ENCODE peak calls at places on chromosome 20, in four cellular contexts. K is tibial nerve, H is cardiac muscle cell, U is heart left ventricle. R is an unnamed sample.

GRCh38 chr20:41375846-41376245 is 9.2 kb upstream of the EMILIN3 start:
- DNase-seq in K (no peak), H (no peak), U (no peak), R (no peak)

GRCh38 chr20:47334022-47334551 is 22.4 kb downstream of the ZMYND8 start:
- DNase-seq in K (no peak), H (no peak), U (no peak), R (no peak)

GRCh38 chr20:33370296-33370695 is 31.0 kb downstream of the CDK5RAP1 start:
- DNase-seq in K (no peak), H (no peak), U (no peak), R (no peak)

GRCh38 chr20:63895886-63896135 is 885 bp downstream of the DNAJC5 start:
- DNase-seq in K (no peak), H (no peak), U (no peak), R (no peak)

GRCh38 chr20:37202267-37202943 is 23.1 kb upstream of the MROH8 start:
- DNase-seq in K (no peak), H (peak), U (no peak), R (no peak)

GRCh38 chr20:51687071-51687470 is 81.1 kb downstream of the ATP9A start:
- DNase-seq in K (no peak), H (no peak), U (no peak), R (peak)

GRCh38 chr20:20741067-20742045 is 28.9 kb upstream of the RALGAPA2 start:
- DNase-seq in K (no peak), H (no peak), U (no peak), R (no peak)

GRCh38 chr20:50302463-50303041 is 111.9 kb downstream of the CEBPB start:
- DNase-seq in K (no peak), H (peak), U (no peak), R (no peak)

GRCh38 chr20:7285918-7286556 is 518.6 kb downstream of the BMP2 start:
- DNase-seq in K (peak), H (peak), U (peak), R (no peak)

GRCh38 chr20:41454250-41454649 is 87.6 kb upstream of the EMILIN3 start:
- DNase-seq in K (no peak), H (no peak), U (no peak), R (no peak)

GRCh38 chr20:50113420-50114224 is 672 bp upstream of the UBE2V1 start:
- DNase-seq in K (no peak), H (no peak), U (no peak), R (no peak)

GRCh38 chr20:37741560-37741959 is 47.7 kb downstream of the CTNNBL1 start:
- DNase-seq in K (no peak), H (no peak), U (no peak), R (no peak)

GRCh38 chr20:32337937-32338661 is 20.0 kb upstream of the ASXL1 start:
- DNase-seq in K (no peak), H (no peak), U (no peak), R (no peak)

GRCh38 chr20:19783966-19784401 is 25.9 kb downstream of the RIN2 start:
- DNase-seq in K (no peak), H (no peak), U (peak), R (no peak)

GRCh38 chr20:45953672-45954071 is 18.3 kb downstream of the ZNF335 start:
- DNase-seq in K (no peak), H (no peak), U (no peak), R (peak)

GRCh38 chr20:36773123-36773547 is 428 bp downstream of the DSN1 start:
- DNase-seq in K (no peak), H (no peak), U (no peak), R (no peak)

GRCh38 chr20:57048027-57048869 is 218.2 kb downstream of the BMP7 start:
- DNase-seq in K (no peak), H (peak), U (no peak), R (peak)

GRCh38 chr20:1920826-1921225 is 25.6 kb downstream of the SIRPA start:
- DNase-seq in K (no peak), H (no peak), U (no peak), R (no peak)

GRCh38 chr20:35575958-35576357 is 34.1 kb downstream of the ERGIC3 start:
- DNase-seq in K (no peak), H (no peak), U (no peak), R (no peak)

GRCh38 chr20:48697845-48698491 is 129.8 kb downstream of the PREX1 start:
- DNase-seq in K (no peak), H (peak), U (peak), R (no peak)

GRCh38 chr20:15475483-15475882 is 1097.8 kb downstream of the KIF16B start:
- DNase-seq in K (peak), H (peak), U (peak), R (no peak)

DNA sequence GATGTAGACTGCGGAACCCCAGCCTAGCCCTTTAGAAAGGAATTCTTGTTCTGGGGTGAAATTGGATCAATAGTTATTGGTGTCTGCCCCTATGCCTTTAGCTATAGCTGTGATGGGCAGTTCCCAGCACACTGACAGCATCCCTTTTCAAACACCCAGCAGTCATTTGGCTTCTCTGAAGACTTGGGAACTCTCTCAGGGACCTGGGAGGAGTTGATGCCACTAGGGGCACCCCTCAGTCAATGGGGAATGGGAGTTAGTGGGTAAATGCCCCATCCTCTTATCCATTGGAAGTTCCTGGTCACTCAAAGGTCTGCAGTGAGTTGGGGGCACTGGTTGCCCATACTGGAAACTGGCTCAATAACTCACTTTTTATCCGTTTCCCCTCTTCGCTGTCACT is 31.6 kb upstream of the CSNK2A1 start:
- DNase-seq in K (no peak), H (no peak), U (no peak), R (no peak)
- TF ChIP-seq CTCF in K (no peak), H (no peak), U (no peak), R (no peak)

DNA sequence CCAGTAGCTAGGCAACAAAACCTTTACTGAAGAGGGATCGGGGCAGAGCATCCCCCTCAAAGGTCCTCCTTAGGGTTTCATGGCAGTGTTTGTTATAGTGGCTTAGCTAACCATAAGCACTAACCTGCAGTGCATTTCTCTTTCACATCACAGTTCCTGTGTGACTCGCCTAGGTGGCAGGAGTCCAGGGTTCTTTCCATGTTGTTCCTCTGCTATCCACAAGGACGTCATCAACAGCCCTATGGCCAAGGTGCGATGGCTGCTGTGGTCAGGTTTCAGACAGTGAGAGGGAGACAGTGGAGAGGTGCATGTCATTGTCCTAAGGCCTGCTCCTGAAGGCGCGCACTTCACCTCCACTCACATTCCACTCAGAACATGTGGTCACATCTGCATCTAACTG is 38.8 kb upstream of the FOXA2 start:
- DNase-seq in K (no peak), H (no peak), U (no peak), R (no peak)
- TF ChIP-seq CTCF in K (no peak), H (no peak), U (no peak), R (no peak)

GRCh38 chr20:61295249-61295648 is 43.2 kb downstream of the CDH4 start:
- DNase-seq in K (no peak), H (no peak), U (no peak), R (no peak)
- TF ChIP-seq CTCF in K (no peak), H (no peak), U (no peak), R (no peak)

GRCh38 chr20:54194724-54195438 is 13.0 kb upstream of the PFDN4 start:
- DNase-seq in K (no peak), H (no peak), U (no peak), R (no peak)
- TF ChIP-seq CTCF in K (no peak), H (no peak), U (no peak), R (no peak)

R was measured in CD14-positive monocyte.